ENCODE peak calls at places on chromosomes 16 and 17, in nine cellular contexts. One of them, this sample, is unnamed.

GRCh38 chr17:73767696-73768095 is 123.5 kb upstream of the SDK2 start:
- DNase-seq in RPMI8226: no peak
- DNase-seq in OCI-LY7: no peak
- DNase-seq in NCI-H1105: no peak
- DNase-seq in neural crest cell: no peak
- DNase-seq in substantia nigra: no peak
- DNase-seq in AG04450: no peak
- DNase-seq in AG09319: no peak
- DNase-seq in T-cell: no peak
- DNase-seq in this sample: no peak

GRCh38 chr17:75848523-75849303 is 4.5 kb upstream of the UNC13D start:
- DNase-seq in RPMI8226: peak; percentile 77
- DNase-seq in OCI-LY7: peak; percentile 83
- DNase-seq in NCI-H1105: peak; percentile 55
- DNase-seq in neural crest cell: peak; percentile 73
- DNase-seq in substantia nigra: peak; percentile 65
- DNase-seq in AG04450: no peak
- DNase-seq in AG09319: no peak
- DNase-seq in T-cell: peak; percentile 75
- DNase-seq in this sample: no peak

GRCh38 chr17:39822051-39822450 is 42.1 kb downstream of the IKZF3 start:
- DNase-seq in RPMI8226: no peak
- DNase-seq in OCI-LY7: no peak
- DNase-seq in NCI-H1105: no peak
- DNase-seq in neural crest cell: no peak
- DNase-seq in substantia nigra: no peak
- DNase-seq in AG04450: no peak
- DNase-seq in AG09319: no peak
- DNase-seq in T-cell: no peak
- DNase-seq in this sample: no peak

GRCh38 chr16:20899503-20900298 is 457 bp downstream of the DCUN1D3 start:
- DNase-seq in RPMI8226: no peak
- DNase-seq in OCI-LY7: peak; percentile 9
- DNase-seq in NCI-H1105: no peak
- DNase-seq in neural crest cell: peak; percentile 3
- DNase-seq in substantia nigra: no peak
- DNase-seq in AG04450: no peak
- DNase-seq in AG09319: no peak
- DNase-seq in T-cell: no peak
- DNase-seq in this sample: no peak

GRCh38 chr17:77692571-77693161 is 265.8 kb upstream of the TNRC6C start:
- DNase-seq in RPMI8226: peak; percentile 32
- DNase-seq in OCI-LY7: no peak
- DNase-seq in NCI-H1105: no peak
- DNase-seq in neural crest cell: no peak
- DNase-seq in substantia nigra: no peak
- DNase-seq in AG04450: no peak
- DNase-seq in AG09319: no peak
- DNase-seq in T-cell: no peak
- DNase-seq in this sample: no peak

GRCh38 chr17:77145635-77146632 is 5.2 kb downstream of the SEC14L1 start:
- DNase-seq in RPMI8226: peak; percentile 93
- DNase-seq in OCI-LY7: peak; percentile 46
- DNase-seq in NCI-H1105: no peak
- DNase-seq in neural crest cell: no peak
- DNase-seq in substantia nigra: peak; percentile 53
- DNase-seq in AG04450: no peak
- DNase-seq in AG09319: peak; percentile 49
- DNase-seq in T-cell: no peak
- DNase-seq in this sample: no peak

GRCh38 chr16:1430759-1431496 is at the start of gene PERCC1:
- DNase-seq in RPMI8226: peak; percentile 52
- DNase-seq in OCI-LY7: no peak
- DNase-seq in NCI-H1105: no peak
- DNase-seq in neural crest cell: no peak
- DNase-seq in substantia nigra: no peak
- DNase-seq in AG04450: no peak
- DNase-seq in AG09319: no peak
- DNase-seq in T-cell: no peak
- DNase-seq in this sample: no peak

GRCh38 chr16:87960851-87961250 is 9.6 kb downstream of the BANP start:
- DNase-seq in RPMI8226: no peak
- DNase-seq in OCI-LY7: no peak
- DNase-seq in NCI-H1105: no peak
- DNase-seq in neural crest cell: no peak
- DNase-seq in substantia nigra: no peak
- DNase-seq in AG04450: no peak
- DNase-seq in AG09319: no peak
- DNase-seq in T-cell: no peak
- DNase-seq in this sample: no peak

GRCh38 chr16:17359778-17360177 is 111.0 kb downstream of the XYLT1 start:
- DNase-seq in RPMI8226: peak; percentile 25
- DNase-seq in OCI-LY7: peak; percentile 33
- DNase-seq in NCI-H1105: peak; percentile 46
- DNase-seq in neural crest cell: no peak
- DNase-seq in substantia nigra: no peak
- DNase-seq in AG04450: no peak
- DNase-seq in AG09319: no peak
- DNase-seq in T-cell: no peak
- DNase-seq in this sample: no peak

GRCh38 chr17:21029515-21029914 is 13.3 kb downstream of the USP22 start:
- DNase-seq in RPMI8226: no peak
- DNase-seq in OCI-LY7: no peak
- DNase-seq in NCI-H1105: no peak
- DNase-seq in neural crest cell: no peak
- DNase-seq in substantia nigra: no peak
- DNase-seq in AG04450: no peak
- DNase-seq in AG09319: no peak
- DNase-seq in T-cell: no peak
- DNase-seq in this sample: no peak

GRCh38 chr17:67785122-67785477 is 40.2 kb upstream of the BPTF start:
- DNase-seq in RPMI8226: no peak
- DNase-seq in OCI-LY7: no peak
- DNase-seq in NCI-H1105: no peak
- DNase-seq in neural crest cell: no peak
- DNase-seq in substantia nigra: no peak
- DNase-seq in AG04450: no peak
- DNase-seq in AG09319: no peak
- DNase-seq in T-cell: no peak
- DNase-seq in this sample: no peak

This sample was measured in AG04449.